ENCODE peak calls at places on chromosomes 7 and 10, in seven cellular contexts. K, O, I, F, Z, Y and V are unnamed samples.

GRCh38 chr10:132714096-132714721 is 71.7 kb downstream of the NKX6-2 start:
- DNase-seq in O (no peak), K (peak), I (peak), Y (no peak), F (peak), Z (peak), V (no peak)

GRCh38 chr10:128064615-128065580 is 61.3 kb downstream of the MKI67 start:
- DNase-seq in K (peak), I (peak), F (peak), O (no peak), Z (peak), Y (peak), V (peak)

GRCh38 chr7:3283130-3283704 is 17.8 kb upstream of the SDK1 start:
- DNase-seq in Y (peak), F (no peak), O (no peak), I (no peak), Z (no peak), K (peak), V (no peak)

GRCh38 chr7:935321-936130 is 19.0 kb downstream of the ADAP1 start:
- DNase-seq in I (peak), Y (no peak), O (no peak), Z (peak), K (no peak), F (no peak), V (no peak)

GRCh38 chr7:82624337-82624736 is 180.8 kb upstream of the CACNA2D1 start:
- DNase-seq in K (peak), I (no peak), Z (no peak), Y (peak), O (no peak), F (no peak), V (no peak)

GRCh38 chr10:70355234-70356021 is 27.0 kb downstream of the LRRC20 start:
- DNase-seq in O (no peak), Y (no peak), I (no peak), K (no peak), Z (peak), F (no peak), V (no peak)

GRCh38 chr7:158322616-158323530 is 264.8 kb downstream of the PTPRN2 start:
- DNase-seq in Y (no peak), O (no peak), I (no peak), F (no peak), Z (no peak), K (no peak), V (peak)

GRCh38 chr7:13802651-13803050 is 186.8 kb downstream of the ETV1 start:
- DNase-seq in K (no peak), F (no peak), O (no peak), I (no peak), Z (no peak), Y (no peak), V (no peak)

GRCh38 chr7:66146701-66147100 is 32.1 kb downstream of the CRCP start:
- DNase-seq in Z (no peak), F (peak), K (no peak), Y (peak), I (no peak), O (no peak), V (no peak)

GRCh38 chr7:117274951-117275350 is 47.9 kb downstream of the WNT2 start:
- DNase-seq in Z (no peak), K (no peak), I (no peak), F (no peak), O (no peak), Y (peak), V (no peak)

GRCh38 chr10:109922976-109923921 is at the start of gene XPNPEP1:
- DNase-seq in O (peak), Y (peak), K (peak), Z (peak), F (peak), I (peak), V (peak)

GRCh38 chr10:125256026-125256425 is 95.7 kb upstream of the CTBP2 start:
- DNase-seq in Z (no peak), Y (no peak), O (no peak), K (no peak), F (peak), I (no peak), V (no peak)

GRCh38 chr10:45997994-45998763 is 25.9 kb downstream of the TIMM23 start:
- DNase-seq in I (no peak), Y (no peak), F (no peak), K (no peak), Z (no peak), O (no peak), V (no peak)

GRCh38 chr10:3106908-3107425 is 39.6 kb downstream of the PFKP start:
- DNase-seq in I (no peak), K (peak), F (no peak), Z (peak), Y (no peak), O (no peak), V (no peak)

GRCh38 chr7:98630149-98630548 is 13.1 kb downstream of the NPTX2 start:
- DNase-seq in Y (no peak), Z (no peak), K (no peak), I (no peak), F (no peak), O (no peak), V (no peak)

GRCh38 chr7:89559596-89559995 is 594.7 kb upstream of the STEAP1 start:
- DNase-seq in O (no peak), K (no peak), F (no peak), I (no peak), Z (no peak), Y (no peak), V (no peak)

GRCh38 chr7:2668401-2668800 is 19.6 kb upstream of the AMZ1 start:
- DNase-seq in Y (peak), F (no peak), O (no peak), Z (no peak), I (no peak), K (peak), V (no peak)

GRCh38 chr7:128891110-128891941 is 19.2 kb downstream of the KCP start:
- DNase-seq in Z (peak), K (no peak), F (no peak), I (peak), O (no peak), Y (no peak), V (no peak)

GRCh38 chr10:68871105-68871711 is 29.9 kb upstream of the DDX50 start:
- DNase-seq in I (no peak), K (peak), Y (peak), O (peak), F (no peak), Z (no peak), V (no peak)

GRCh38 chr7:44216521-44217030 is 15.8 kb downstream of the YKT6 start:
- DNase-seq in Z (peak), K (no peak), I (no peak), F (peak), Y (peak), O (no peak), V (no peak)

GRCh38 chr7:118918556-118918955 is 694.1 kb downstream of the ANKRD7 start:
- DNase-seq in O (no peak), Z (no peak), F (no peak), Y (no peak), K (peak), I (no peak), V (no peak)

GRCh38 chr7:105934577-105935185 is 28.4 kb upstream of the CDHR3 start:
- DNase-seq in K (no peak), F (no peak), I (no peak), O (peak), Z (no peak), Y (peak), V (peak)

GRCh38 chr10:116183733-116184447 is 89.1 kb downstream of the GFRA1 start:
- DNase-seq in K (peak), Y (peak), F (no peak), I (no peak), Z (no peak), O (peak), V (no peak)

GRCh38 chr10:124285587-124286527 is 132.9 kb downstream of the OAT start:
- DNase-seq in K (no peak), O (no peak), Y (no peak), Z (no peak), F (peak), I (peak), V (no peak)

GRCh38 chr10:34031410-34031809 is 696.9 kb upstream of the NRP1 start:
- DNase-seq in K (peak), Z (peak), I (no peak), O (peak), F (peak), Y (peak), V (peak)

GRCh38 chr7:137324796-137325700 is 18.5 kb downstream of the PTN start:
- DNase-seq in Z (no peak), K (no peak), F (no peak), O (no peak), I (no peak), Y (no peak), V (no peak)

GRCh38 chr10:30813872-30814471 is 184.4 kb upstream of the LYZL2 start:
- DNase-seq in K (peak), I (no peak), F (no peak), O (no peak), Z (no peak), Y (peak), V (no peak)

GRCh38 chr7:153564391-153564790 is 487.8 kb upstream of the DPP6 start:
- DNase-seq in O (no peak), Y (no peak), K (no peak), F (no peak), Z (no peak), I (no peak), V (no peak)

GRCh38 chr10:48634198-48634983 is 29.5 kb upstream of the ARHGAP22 start:
- DNase-seq in Z (peak), O (peak), I (peak), F (peak), K (peak), Y (peak), V (peak)

GRCh38 chr10:110415809-110416208 is 81.9 kb upstream of the DUSP5 start:
- DNase-seq in Z (peak), Y (no peak), K (no peak), F (no peak), O (no peak), I (no peak), V (no peak)

GRCh38 chr7:66682350-66683093 is 53.8 kb downstream of the KCTD7 start:
- DNase-seq in K (peak), F (peak), Z (peak), Y (peak), O (no peak), I (peak), V (peak)

GRCh38 chr10:69403066-69403465 is 13.7 kb downstream of the TACR2 start:
- DNase-seq in I (no peak), O (no peak), F (no peak), Z (no peak), Y (no peak), K (no peak), V (no peak)

GRCh38 chr7:84363741-84364140 is 169.2 kb upstream of the SEMA3A start:
- DNase-seq in Z (no peak), Y (peak), F (no peak), I (no peak), K (no peak), O (no peak), V (no peak)

GRCh38 chr10:31947144-31947926 is 18.7 kb upstream of the ARHGAP12 start:
- DNase-seq in I (no peak), K (peak), F (peak), O (no peak), Z (no peak), Y (peak), V (no peak)

GRCh38 chr10:46328853-46329689 is 42.3 kb downstream of the ANTXRL start:
- DNase-seq in K (no peak), O (peak), Y (no peak), I (no peak), F (no peak), Z (no peak), V (no peak)

GRCh38 chr10:11046766-11047165 is 29.1 kb downstream of the CELF2 start:
- DNase-seq in O (no peak), Z (no peak), I (no peak), Y (no peak), K (no peak), F (no peak), V (no peak)

GRCh38 chr10:11045487-11045886 is 27.8 kb downstream of the CELF2 start:
- DNase-seq in K (no peak), I (no peak), Y (no peak), F (no peak), O (no peak), Z (no peak), V (no peak)

GRCh38 chr10:11043446-11044127 is 25.9 kb downstream of the CELF2 start:
- DNase-seq in F (no peak), O (no peak), Z (no peak), I (no peak), K (no peak), Y (no peak), V (no peak)

GRCh38 chr10:11048707-11049296 is 31.1 kb downstream of the CELF2 start:
- DNase-seq in I (no peak), O (no peak), Y (no peak), Z (no peak), F (no peak), K (no peak), V (no peak)

GRCh38 chr10:11045995-11046394 is 28.3 kb downstream of the CELF2 start:
- DNase-seq in I (peak), Y (no peak), Z (peak), O (peak), K (no peak), F (no peak), V (no peak)
- H3K4me3 ChIP-seq in I (no peak), Y (no peak), Z (peak), O (no peak), K (no peak), F (no peak), V (no peak)

GRCh38 chr7:49400891-49401550 is 372.4 kb upstream of the VWC2 start:
- DNase-seq in F (no peak), O (no peak), Z (no peak), Y (no peak), I (no peak), K (peak), V (no peak)
- H3K4me3 ChIP-seq in F (no peak), O (no peak), Z (no peak), Y (no peak), I (no peak), K (no peak), V (no peak)

GRCh38 chr10:126933116-126933515 is 27.9 kb downstream of the DOCK1 start:
- DNase-seq in O (no peak), Z (no peak), K (no peak), Y (no peak), F (no peak), I (no peak), V (no peak)

GRCh38 chr10:126929391-126929790 is 24.2 kb downstream of the DOCK1 start:
- DNase-seq in K (no peak), Y (no peak), Z (no peak), O (no peak), I (no peak), F (no peak), V (no peak)

GRCh38 chr10:126932516-126932915 is 27.3 kb downstream of the DOCK1 start:
- DNase-seq in F (no peak), K (no peak), O (no peak), Z (no peak), I (no peak), Y (no peak), V (no peak)

GRCh38 chr10:126931548-126931947 is 26.3 kb downstream of the DOCK1 start:
- DNase-seq in Y (no peak), K (no peak), F (no peak), I (no peak), O (no peak), Z (no peak), V (no peak)

DNA sequence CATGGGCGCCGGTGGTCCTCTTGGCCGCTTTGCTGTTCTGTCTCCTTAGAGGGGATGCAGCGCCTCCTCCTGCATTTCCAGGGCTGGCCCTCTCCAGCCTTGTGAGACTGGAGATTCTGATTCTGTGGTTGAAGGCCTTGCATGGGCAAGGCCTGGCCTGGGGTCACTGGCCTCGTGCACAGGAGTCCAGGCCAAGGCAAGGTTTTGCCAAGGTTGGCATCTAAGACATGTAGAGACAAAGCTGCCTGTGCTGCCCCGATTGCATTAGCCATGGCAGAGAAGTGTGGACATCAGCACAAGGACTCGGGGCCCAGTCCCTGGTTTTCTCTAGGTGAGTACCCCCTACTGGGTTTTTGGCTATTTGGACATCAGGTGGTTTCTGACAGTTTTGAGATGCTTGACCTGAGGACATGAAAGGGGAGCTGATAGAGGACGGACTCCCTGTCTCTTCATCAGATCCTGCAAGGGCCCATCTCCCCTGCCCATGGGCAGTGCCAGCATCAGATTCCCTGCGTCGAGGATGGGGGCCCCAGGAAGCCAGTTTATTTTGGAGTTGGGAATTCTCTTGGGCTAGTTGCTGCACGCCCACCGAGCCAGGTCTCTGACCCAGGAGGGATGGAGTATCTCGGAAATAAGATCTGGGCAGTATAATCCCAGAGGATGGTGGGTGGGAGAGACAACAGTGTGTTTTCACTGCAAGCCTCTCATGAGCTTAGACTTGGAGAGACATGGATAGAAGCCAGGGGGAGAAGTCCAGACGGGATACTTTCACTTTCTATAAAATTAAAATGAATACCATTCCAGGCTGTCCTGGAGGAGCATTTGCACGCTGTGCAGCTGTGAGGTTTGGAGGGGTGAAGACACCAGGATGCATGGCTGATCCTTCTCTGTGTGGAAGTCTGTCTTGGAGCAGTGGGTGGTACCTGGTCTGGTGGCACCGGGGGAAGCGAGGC is 25.6 kb downstream of the DOCK1 start:
- DNase-seq in F (no peak), Z (no peak), O (no peak), I (no peak), Y (peak), K (no peak), V (no peak)
- H3K4me3 ChIP-seq in F (no peak), Z (peak), O (no peak), I (no peak), Y (no peak), K (no peak), V (no peak)

GRCh38 chr7:50185951-50186697 is 93.1 kb upstream of the ZPBP start:
- DNase-seq in O (no peak), F (no peak), Z (no peak), K (no peak), I (no peak), Y (no peak), V (no peak)
- H3K4me3 ChIP-seq in O (no peak), F (no peak), Z (no peak), K (no peak), I (no peak), Y (no peak), V (no peak)

GRCh38 chr7:154928136-154929005 is 74.6 kb downstream of the PAXIP1 start:
- DNase-seq in Z (no peak), I (no peak), O (peak), F (peak), K (peak), Y (peak), V (no peak)
- H3K4me3 ChIP-seq in Z (peak), I (peak), O (peak), F (peak), K (peak), Y (peak), V (peak)

DNA sequence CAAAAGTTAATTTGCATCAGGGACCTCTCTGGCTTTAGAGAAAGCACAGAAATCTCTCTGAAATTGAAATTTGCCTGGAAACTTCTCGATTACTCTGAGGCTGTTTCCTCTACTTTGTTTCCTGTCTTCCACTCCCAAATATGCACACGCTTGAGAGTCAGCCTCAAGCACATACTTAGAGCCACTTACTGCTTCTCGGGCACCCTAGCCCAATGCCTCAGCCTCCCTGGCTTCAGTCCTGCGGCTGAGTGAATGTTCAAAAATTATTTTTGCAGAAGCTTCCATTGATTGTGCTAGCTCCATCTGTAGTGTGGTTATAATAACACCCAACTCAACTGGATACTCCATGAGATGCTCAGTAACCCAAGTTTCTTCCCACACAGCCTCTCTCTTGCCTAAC is 1.7 kb upstream of the GALNT17 start:
- DNase-seq in O (no peak), I (no peak), Z (no peak), Y (no peak), K (no peak), F (no peak), V (no peak)
- H3K4me3 ChIP-seq in O (no peak), I (no peak), Z (no peak), Y (no peak), K (no peak), F (no peak), V (no peak)